ENCODE peak calls at places on chromosomes 4 and X, in five cellular contexts. C is left ventricle myocardium inferior, X is GM06990, K is vagina, B is lung. J is an unnamed sample.

GRCh38 chr4:69092190-69092589 is 4.1 kb upstream of the UGT2B7 start:
- DNase-seq in C (no peak), X (no peak), K (no peak), B (no peak), J (no peak)

GRCh38 chr4:154018659-154019058 is 229.8 kb upstream of the SFRP2 start:
- DNase-seq in C (no peak), X (no peak), K (no peak), B (no peak), J (no peak)

GRCh38 chr4:175536852-175537453 is 275.1 kb downstream of the GPM6A start:
- DNase-seq in C (no peak), X (peak), K (no peak), B (no peak), J (no peak)

GRCh38 chr4:40908297-40908696 is 158.5 kb downstream of the NSUN7 start:
- DNase-seq in C (no peak), X (no peak), K (no peak), B (peak), J (no peak)

GRCh38 chr4:52995341-52996030 is 133.4 kb downstream of the RASL11B start:
- DNase-seq in C (no peak), X (no peak), K (no peak), B (no peak), J (no peak)

GRCh38 chrX:154437398-154437752 is 421 bp downstream of the GDI1 start:
- DNase-seq in C (no peak), X (no peak), K (no peak), B (no peak), J (no peak)

GRCh38 chr4:76977731-76978350 is 28.3 kb downstream of the SEPTIN11 start:
- DNase-seq in C (no peak), X (no peak), K (no peak), B (no peak), J (no peak)

GRCh38 chr4:159206427-159206871 is 103.6 kb downstream of the RAPGEF2 start:
- DNase-seq in C (no peak), X (peak), K (no peak), B (no peak), J (no peak)

GRCh38 chrX:151825927-151826471 is 86.7 kb upstream of the MAGEA4 start:
- DNase-seq in C (no peak), X (no peak), K (no peak), B (no peak), J (no peak)

GRCh38 chr4:83252782-83253405 is 31.7 kb downstream of the COQ2 start:
- DNase-seq in C (no peak), X (no peak), K (no peak), B (peak), J (no peak)

GRCh38 chr4:158999166-158999682 is 103.7 kb upstream of the RAPGEF2 start:
- DNase-seq in C (no peak), X (no peak), K (no peak), B (no peak), J (no peak)

GRCh38 chr4:130306566-130306965 is 1210.6 kb downstream of the C4orf33 start:
- DNase-seq in C (no peak), X (no peak), K (no peak), B (no peak), J (no peak)

GRCh38 chr4:177393236-177393635 is 49.0 kb downstream of the AGA start:
- DNase-seq in C (no peak), X (no peak), K (no peak), B (no peak), J (no peak)

GRCh38 chr4:51960486-51960885 is 59.7 kb downstream of the LRRC66 start:
- DNase-seq in C (no peak), X (no peak), K (no peak), B (no peak), J (no peak)

GRCh38 chrX:112839856-112840255 is 775 bp downstream of the AMOT start:
- DNase-seq in C (no peak), X (no peak), K (no peak), B (no peak), J (no peak)

GRCh38 chr4:1769692-1770091 is 23.4 kb upstream of the FGFR3 start:
- DNase-seq in C (no peak), X (no peak), K (no peak), B (no peak), J (no peak)

GRCh38 chrX:74923942-74924448 is 1.3 kb downstream of the NEXMIF start:
- DNase-seq in C (no peak), X (peak), K (no peak), B (no peak), J (peak)

GRCh38 chr4:112127048-112127637 is 18.1 kb upstream of the FAM241A start:
- DNase-seq in C (no peak), X (no peak), K (no peak), B (no peak), J (no peak)

GRCh38 chr4:163679189-163679588 is 184.7 kb downstream of the TMA16 start:
- DNase-seq in C (no peak), X (no peak), K (no peak), B (no peak), J (no peak)
- TF ChIP-seq CTCF in C (no peak), X (peak), K (no peak), B (no peak), J (no peak)

DNA sequence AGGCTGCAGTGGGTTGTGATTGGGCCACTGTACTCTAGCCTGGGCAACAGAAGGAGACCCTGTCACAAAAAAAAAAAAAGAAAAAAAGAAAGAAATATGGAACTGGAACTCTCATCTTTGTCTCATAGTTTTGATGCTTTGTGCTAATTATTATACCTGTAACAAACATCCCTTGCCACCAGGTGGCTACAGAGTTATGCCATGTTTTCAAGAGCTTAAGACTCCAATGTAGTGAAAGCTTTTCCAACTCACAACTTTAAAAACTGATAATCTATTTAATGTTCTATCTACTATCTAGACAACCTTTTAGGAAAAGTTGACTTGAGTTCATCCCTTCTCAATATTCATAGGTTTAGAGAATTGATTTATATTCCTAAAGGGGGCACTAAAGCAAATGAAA is 42.4 kb downstream of the HTR2C start:
- DNase-seq in C (no peak), X (no peak), K (no peak), B (no peak), J (no peak)
- TF ChIP-seq CTCF in C (peak), X (peak), K (no peak), B (no peak), J (peak)

GRCh38 chr4:72215198-72215597 is 183.4 kb downstream of the NPFFR2 start:
- DNase-seq in C (no peak), X (no peak), K (no peak), B (no peak), J (no peak)

GRCh38 chr4:72216539-72217277 is 184.9 kb downstream of the NPFFR2 start:
- DNase-seq in C (no peak), X (no peak), K (no peak), B (no peak), J (no peak)

DNA sequence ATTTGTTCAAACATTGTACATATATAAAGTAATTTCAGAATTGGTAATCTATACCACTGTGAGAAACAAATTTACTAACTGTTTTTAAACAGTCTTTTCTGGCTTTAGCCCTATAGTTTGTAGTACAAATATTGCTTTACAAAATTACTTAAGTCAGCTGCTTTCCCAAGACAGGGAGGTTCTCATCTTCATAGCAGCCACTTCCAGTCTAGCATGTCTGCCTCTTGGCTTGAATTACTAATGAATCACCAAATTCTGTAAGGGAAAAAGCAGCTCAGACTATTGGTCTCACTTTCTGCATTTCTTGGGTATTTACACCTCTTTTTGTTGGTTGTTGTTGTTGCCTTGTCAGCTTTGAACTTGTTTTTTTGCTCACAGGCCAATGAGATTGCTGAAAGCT is 187.2 kb downstream of the NPFFR2 start:
- DNase-seq in C (no peak), X (no peak), K (no peak), B (no peak), J (no peak)
- TF ChIP-seq CTCF in C (no peak), X (no peak), K (no peak), B (no peak), J (no peak)

GRCh38 chr4:113878718-113879117 is 100.7 kb downstream of the ARSJ start:
- DNase-seq in C (no peak), X (no peak), K (no peak), B (no peak), J (no peak)
- TF ChIP-seq CTCF in C (peak), X (peak), K (no peak), B (no peak), J (peak)

GRCh38 chrX:17700976-17701375 is 36.3 kb upstream of the SCML1 start:
- DNase-seq in C (no peak), X (no peak), K (no peak), B (no peak), J (no peak)
- TF ChIP-seq CTCF in C (no peak), X (no peak), K (no peak), B (no peak), J (no peak)